ENCODE peak calls at places on chromosome 19, in five cellular contexts. V, S, B, G and K are unnamed samples.

GRCh38 chr19:2014731-2015610 is 543 bp downstream of the BTBD2 start:
- DNase-seq in V (peak; percentile 37), S (no peak), B (no peak), G (no peak), K (peak; percentile 55)

GRCh38 chr19:16232127-16232526 is 34.4 kb downstream of the AP1M1 start:
- DNase-seq in V (no peak), S (no peak), B (no peak), G (no peak), K (no peak)

GRCh38 chr19:29711584-29712132 is 3.4 kb downstream of the C19orf12 start:
- DNase-seq in V (no peak), S (no peak), B (no peak), G (no peak), K (no peak)

GRCh38 chr19:575527-576506 is 3.4 kb downstream of the BSG start:
- DNase-seq in V (peak; percentile 67), S (no peak), B (peak; percentile 86), G (no peak), K (peak; percentile 91)

GRCh38 chr19:47229674-47230121 is 1.3 kb downstream of the BBC3 start:
- DNase-seq in V (no peak), S (no peak), B (peak; percentile 37), G (no peak), K (no peak)

GRCh38 chr19:45448887-45449299 is 18.9 kb upstream of the FOSB start:
- DNase-seq in V (no peak), S (no peak), B (peak; percentile 91), G (no peak), K (no peak)

GRCh38 chr19:10762656-10763055 is 44.8 kb downstream of the DNM2 start:
- DNase-seq in V (no peak), S (peak; percentile 12), B (no peak), G (no peak), K (no peak)

GRCh38 chr19:31408460-31409124 is 59.4 kb upstream of the TSHZ3 start:
- DNase-seq in V (peak; percentile 44), S (no peak), B (peak; percentile 7), G (peak; percentile 64), K (peak; percentile 31)

GRCh38 chr19:50266041-50266440 is 62.6 kb downstream of the MYH14 start:
- DNase-seq in V (no peak), S (no peak), B (no peak), G (no peak), K (no peak)

GRCh38 chr19:860481-861098 is 1.1 kb downstream of the CFD start:
- DNase-seq in V (peak; percentile 71), S (peak; percentile 36), B (peak; percentile 45), G (peak; percentile 50), K (peak; percentile 85)

GRCh38 chr19:54209058-54209747 is 8.5 kb downstream of the RPS9 start:
- DNase-seq in V (no peak), S (no peak), B (peak; percentile 51), G (no peak), K (no peak)

GRCh38 chr19:33196446-33197193 is 2.5 kb downstream of the LRP3 start:
- DNase-seq in V (no peak), S (no peak), B (no peak), G (no peak), K (peak; percentile 3)

GRCh38 chr19:17234911-17235617 is 9.0 kb downstream of the OCEL1 start:
- DNase-seq in V (peak; percentile 78), S (peak; percentile 24), B (peak; percentile 67), G (no peak), K (peak; percentile 70)

GRCh38 chr19:49216076-49216475 is 58.5 kb downstream of the TRPM4 start:
- DNase-seq in V (no peak), S (no peak), B (peak; percentile 32), G (no peak), K (no peak)

GRCh38 chr19:8252922-8253589 is 43.9 kb downstream of the CERS4 start:
- DNase-seq in V (peak; percentile 85), S (peak; percentile 64), B (peak; percentile 86), G (peak; percentile 38), K (peak; percentile 90)

GRCh38 chr19:23799321-23799720 is 40.6 kb upstream of the ZNF681 start:
- DNase-seq in V (no peak), S (peak; percentile 20), B (no peak), G (no peak), K (no peak)

GRCh38 chr19:50669319-50670101 is 20.3 kb downstream of the C19orf81 start:
- DNase-seq in V (no peak), S (no peak), B (peak; percentile 27), G (no peak), K (peak; percentile 41)

GRCh38 chr19:27892500-27892899 is 1320.5 kb downstream of the UQCRFS1 start:
- DNase-seq in V (no peak), S (no peak), B (no peak), G (no peak), K (no peak)

GRCh38 chr19:54206831-54207177 is 6.1 kb downstream of the RPS9 start:
- DNase-seq in V (no peak), S (no peak), B (peak; percentile 26), G (no peak), K (no peak)

GRCh38 chr19:10587022-10587838 is at the start of gene AP1M2:
- DNase-seq in V (no peak), S (no peak), B (no peak), G (no peak), K (no peak)

GRCh38 chr19:42254083-42254849 is 662 bp downstream of the ERF start:
- DNase-seq in V (peak; percentile 88), S (peak; percentile 58), B (peak; percentile 73), G (no peak), K (peak; percentile 84)

GRCh38 chr19:6489278-6490061 is 7.9 kb upstream of the DENND1C start:
- DNase-seq in V (no peak), S (no peak), B (no peak), G (no peak), K (no peak)

GRCh38 chr19:43546581-43546980 is 13.6 kb downstream of the ZNF575 start:
- DNase-seq in V (no peak), S (no peak), B (no peak), G (no peak), K (no peak)